ENCODE peak calls at places on chromosomes 7 and 10, in seven cellular contexts. R, Z, J, F, O, S and K are unnamed samples. For H3K4me1, the result is how much of the 10 kb centered on the place peaks cover.

GRCh38 chr7:148151778-148152177 is 438.8 kb upstream of the C7orf33 start:
- DNase-seq in Z (no peak), R (no peak), S (no peak), J (no peak), O (no peak), F (no peak), K (no peak)

GRCh38 chr10:25506821-25507335 is 332.1 kb downstream of the GPR158 start:
- DNase-seq in F (no peak), J (no peak), R (no peak), S (no peak), Z (no peak), O (no peak), K (no peak)

GRCh38 chr10:35421553-35422178 is 85.4 kb downstream of the CCNY start:
- DNase-seq in R (no peak), J (peak), O (no peak), F (peak), S (no peak), Z (no peak), K (no peak)

GRCh38 chr7:10888861-10889260 is 84.8 kb upstream of the PHF14 start:
- DNase-seq in F (no peak), J (no peak), R (no peak), O (no peak), S (no peak), Z (no peak), K (no peak)

GRCh38 chr7:146331369-146331768 is 214.8 kb downstream of the CNTNAP2 start:
- DNase-seq in R (no peak), J (no peak), Z (no peak), O (no peak), S (no peak), F (no peak), K (no peak)

GRCh38 chr7:135169141-135169935 is 1.2 kb downstream of the CYREN start:
- DNase-seq in O (no peak), S (peak), F (peak), R (peak), J (peak), Z (peak), K (no peak)

GRCh38 chr7:128954830-128955797 is 17.4 kb downstream of the IRF5 start:
- DNase-seq in J (peak), F (no peak), O (no peak), R (no peak), Z (no peak), S (peak), K (no peak)

GRCh38 chr7:142563470-142563869 is 185.8 kb upstream of the PRSS1 start:
- DNase-seq in O (no peak), J (no peak), S (no peak), R (no peak), F (no peak), Z (no peak), K (no peak)

GRCh38 chr7:30584415-30584814 is 10.3 kb upstream of the GARS1 start:
- DNase-seq in F (no peak), O (no peak), J (no peak), R (no peak), S (no peak), Z (no peak), K (no peak)

GRCh38 chr7:149398195-149398820 is 62.6 kb downstream of the ZNF777 start:
- DNase-seq in R (no peak), O (no peak), F (no peak), J (no peak), Z (no peak), S (no peak), K (no peak)

GRCh38 chr10:59088912-59089573 is 87.4 kb upstream of the PHYHIPL start:
- DNase-seq in S (no peak), Z (no peak), R (no peak), J (no peak), O (no peak), F (no peak), K (no peak)

GRCh38 chr10:59096631-59097030 is 79.8 kb upstream of the PHYHIPL start:
- DNase-seq in S (no peak), F (no peak), J (no peak), O (no peak), Z (no peak), R (no peak), K (no peak)

GRCh38 chr10:59090804-59091203 is 85.6 kb upstream of the PHYHIPL start:
- DNase-seq in F (no peak), Z (no peak), R (no peak), S (no peak), O (no peak), J (no peak), K (no peak)

GRCh38 chr10:59085641-59086502 is 90.6 kb upstream of the PHYHIPL start:
- DNase-seq in O (no peak), J (no peak), F (no peak), Z (no peak), S (no peak), R (no peak), K (no peak)

DNA sequence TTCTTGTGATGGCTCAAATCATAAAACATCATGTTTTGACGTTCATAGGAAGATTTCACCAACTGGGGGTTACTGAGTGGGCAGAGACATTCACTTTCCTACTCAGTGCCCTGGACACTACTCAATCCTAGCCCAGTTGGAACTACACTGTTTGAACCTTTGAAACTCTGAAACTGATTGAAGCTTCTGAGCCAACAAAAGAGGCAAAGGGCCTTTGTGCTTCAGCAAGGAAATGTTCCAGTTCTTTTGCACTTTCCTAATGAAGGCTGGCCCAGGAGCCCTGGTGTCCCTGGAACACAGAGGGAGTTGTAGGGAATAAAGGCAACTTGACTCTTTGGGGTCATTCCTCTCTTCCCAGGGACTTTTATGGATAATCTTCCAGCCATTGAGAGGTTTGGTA is 85.2 kb upstream of the PHYHIPL start:
- DNase-seq in R (no peak), Z (no peak), O (no peak), F (no peak), J (no peak), S (peak), K (no peak)
- H3K4me1 ChIP-seq in R (under half), Z (under half), O (under half), F (under half), J (under half), S (under half), K (under half)

GRCh38 chr10:122141821-122142651 is 129.1 kb upstream of the BTBD16 start:
- DNase-seq in R (peak), Z (no peak), S (no peak), O (no peak), F (no peak), J (peak), K (no peak)

GRCh38 chr10:122142652-122143237 is 128.4 kb upstream of the BTBD16 start:
- DNase-seq in Z (peak), S (peak), R (peak), F (no peak), J (no peak), O (no peak), K (no peak)

GRCh38 chr10:122139627-122140151 is 131.4 kb upstream of the BTBD16 start:
- DNase-seq in F (no peak), O (no peak), J (no peak), R (no peak), S (no peak), Z (no peak), K (no peak)

GRCh38 chr10:122140477-122140902 is 130.6 kb upstream of the BTBD16 start:
- DNase-seq in R (peak), O (no peak), Z (no peak), F (peak), J (peak), S (no peak), K (no peak)

DNA sequence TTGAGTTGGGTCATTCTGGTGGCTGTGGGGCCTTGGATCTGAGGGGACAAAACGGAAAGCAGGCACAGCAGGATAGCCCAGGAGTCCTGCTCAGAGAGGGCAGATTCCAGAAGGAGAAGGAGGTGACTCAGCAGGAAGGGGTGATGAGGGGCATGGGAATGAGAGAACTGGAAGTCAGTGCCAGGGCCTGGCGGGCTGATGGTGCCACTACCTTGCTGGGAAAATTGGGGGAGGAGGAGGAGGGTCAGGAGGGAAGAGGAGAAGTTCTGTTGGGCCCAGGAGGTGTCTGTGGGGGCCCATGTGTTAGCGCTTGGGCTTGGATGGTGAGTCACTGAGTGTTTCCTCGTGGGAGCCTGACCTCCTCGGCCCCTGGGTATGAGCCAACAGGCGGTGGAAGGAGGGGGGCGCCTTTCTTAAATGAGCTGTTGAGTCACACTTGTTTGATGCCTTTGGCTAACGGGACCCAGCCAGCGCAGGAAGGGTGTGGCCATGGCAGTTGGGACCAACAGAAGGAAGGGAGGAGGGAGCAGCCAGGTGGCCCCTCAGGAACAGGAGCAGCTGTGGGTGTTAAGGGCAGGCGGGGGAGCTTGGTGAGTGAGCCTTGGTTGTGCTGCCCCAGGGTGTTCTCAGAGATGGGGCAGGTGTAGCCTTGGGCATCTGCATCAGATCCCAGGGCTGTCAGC is 130.0 kb upstream of the BTBD16 start:
- DNase-seq in O (peak), Z (no peak), J (peak), F (peak), R (peak), S (no peak), K (peak)
- H3K27ac ChIP-seq in O (peak), Z (no peak), J (peak), F (peak), R (peak), S (no peak), K (peak)

GRCh38 chr7:64308019-64308275 is 5.8 kb upstream of the ZNF736 start:
- DNase-seq in S (no peak), J (no peak), Z (no peak), O (no peak), R (no peak), F (no peak), K (no peak)

GRCh38 chr7:64310426-64310825 is 3.3 kb upstream of the ZNF736 start:
- DNase-seq in F (no peak), S (no peak), J (no peak), Z (no peak), O (no peak), R (no peak), K (no peak)

GRCh38 chr7:64312826-64313225 is 935 bp upstream of the ZNF736 start:
- DNase-seq in Z (no peak), R (no peak), J (no peak), F (no peak), S (no peak), O (no peak), K (no peak)

DNA sequence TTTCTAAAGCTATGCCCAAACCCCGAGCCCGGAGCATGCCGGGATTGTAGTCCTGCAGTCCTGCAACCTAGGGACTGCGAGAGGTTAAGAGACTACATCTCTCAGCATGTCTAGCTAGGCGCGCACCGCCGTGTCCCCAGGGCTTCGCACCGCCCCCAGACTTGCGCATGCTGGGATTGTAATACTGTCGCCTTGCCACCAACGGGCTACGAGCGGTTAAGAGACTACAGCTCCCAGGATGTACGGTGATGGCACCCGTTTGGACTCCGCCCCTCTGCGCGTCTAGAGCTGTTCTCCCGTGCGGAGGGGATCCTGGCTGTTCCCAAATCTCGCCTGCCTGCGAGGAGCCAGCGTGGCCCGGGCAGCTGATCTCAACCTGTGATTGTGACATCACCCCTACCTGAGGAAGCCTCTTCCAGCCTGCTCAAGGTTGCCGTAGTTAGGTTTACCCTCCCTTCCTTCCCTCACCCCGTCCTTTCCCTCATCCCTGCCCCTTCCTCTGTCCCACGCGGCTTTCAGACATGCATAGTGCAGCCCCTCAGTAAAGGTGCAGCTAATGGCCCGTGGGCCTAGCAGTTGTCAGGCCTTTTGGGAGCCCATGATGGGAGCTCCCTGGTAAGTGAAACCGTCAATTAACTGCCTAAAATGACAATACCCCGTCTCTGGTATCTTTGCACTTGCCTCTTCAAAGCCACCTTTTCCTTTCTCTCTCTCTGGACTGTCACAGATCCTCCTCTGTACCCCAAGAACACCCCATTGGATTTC is 6.3 kb upstream of the ZNF736 start:
- DNase-seq in S (no peak), Z (no peak), O (peak), R (peak), J (peak), F (no peak), K (peak)
- TF ChIP-seq CTCF in S (no peak), Z (no peak), O (no peak), R (no peak), J (no peak), F (no peak), K (no peak)

GRCh38 chr10:1061930-1062769 is 6.0 kb downstream of the WDR37 start:
- DNase-seq in O (no peak), Z (no peak), S (no peak), F (no peak), J (no peak), R (no peak), K (no peak)
- H3K4me1 ChIP-seq in O (under half), Z (under half), S (under half), F (under half), J (under half), R (under half), K (under half)

GRCh38 chr10:121526801-121527221 is 71.4 kb downstream of the FGFR2 start:
- DNase-seq in J (no peak), O (no peak), R (no peak), F (no peak), S (peak), Z (no peak), K (no peak)
- H3K27ac ChIP-seq in J (no peak), O (no peak), R (no peak), F (no peak), S (peak), Z (no peak), K (peak)